ENCODE peak calls at places on chromosome 14, in nine cellular contexts. K is mucosa of descending colon; I is EL; F is CD14-positive monocyte; C is Kasumi-1; R is CD4-positive, alpha-beta T cell; N is HT-29; V is SK-MEL-5; U is NCI-H1694. J is an unnamed sample.

GRCh38 chr14:20711275-20712069 is 22.9 kb downstream of the ANG start:
- DNase-seq in R (no peak), F (no peak), K (no peak), C (no peak), V (no peak), N (no peak), U (no peak), I (no peak), J (no peak)

GRCh38 chr14:92607702-92608429 is 94.3 kb downstream of the RIN3 start:
- DNase-seq in C (no peak), V (no peak), N (no peak), R (no peak), I (peak), F (no peak), K (peak), U (no peak), J (peak)

GRCh38 chr14:58469309-58469708 is 41.8 kb downstream of the KIAA0586 start:
- DNase-seq in C (no peak), N (no peak), U (no peak), K (no peak), V (no peak), F (no peak), I (no peak), R (no peak), J (no peak)

GRCh38 chr14:79502751-79503148 is 708.6 kb downstream of the DIO2 start:
- DNase-seq in C (no peak), I (no peak), V (no peak), F (no peak), K (no peak), U (no peak), N (no peak), R (no peak), J (no peak)

GRCh38 chr14:84927096-84927910 is 602.6 kb upstream of the FLRT2 start:
- DNase-seq in R (no peak), I (no peak), U (peak), C (no peak), K (no peak), V (no peak), N (no peak), F (no peak), J (no peak)

GRCh38 chr14:52055215-52055614 is 13.6 kb downstream of the NID2 start:
- DNase-seq in F (no peak), I (peak), V (no peak), N (no peak), R (no peak), C (no peak), K (no peak), U (no peak), J (no peak)

GRCh38 chr14:55074662-55075061 is 23.2 kb downstream of the MAPK1IP1L start:
- DNase-seq in C (no peak), R (no peak), V (no peak), F (no peak), U (no peak), K (no peak), N (no peak), I (peak), J (no peak)

GRCh38 chr14:20560961-20561360 is at the start of gene RNASE9:
- DNase-seq in K (no peak), F (no peak), V (peak), C (no peak), U (no peak), R (no peak), N (no peak), I (no peak), J (no peak)

GRCh38 chr14:103172921-103173320 is 49.7 kb downstream of the TNFAIP2 start:
- DNase-seq in I (no peak), V (no peak), F (no peak), R (no peak), K (no peak), C (no peak), U (no peak), N (peak), J (no peak)

GRCh38 chr14:105343194-105343593 is 28.6 kb downstream of the PACS2 start:
- DNase-seq in K (no peak), C (no peak), U (peak), F (no peak), V (no peak), I (no peak), R (no peak), N (no peak), J (no peak)

GRCh38 chr14:95520346-95520745 is 3.9 kb upstream of the SYNE3 start:
- DNase-seq in R (no peak), V (no peak), N (no peak), F (peak), U (no peak), I (no peak), K (peak), C (peak), J (no peak)

GRCh38 chr14:89137514-89138163 is 279.4 kb downstream of the FOXN3 start:
- DNase-seq in N (peak), K (peak), F (peak), R (no peak), I (peak), V (no peak), C (no peak), U (no peak), J (peak)

GRCh38 chr14:67432088-67432564 is 20.2 kb upstream of the PLEK2 start:
- DNase-seq in V (no peak), I (no peak), N (no peak), R (no peak), F (no peak), K (no peak), U (no peak), C (no peak), J (no peak)

GRCh38 chr14:71331393-71331792 is 424.1 kb downstream of the PCNX1 start:
- DNase-seq in N (no peak), F (no peak), U (no peak), K (no peak), V (no peak), I (no peak), R (no peak), C (no peak), J (no peak)

GRCh38 chr14:67951529-67952120 is 132.0 kb downstream of the RAD51B start:
- DNase-seq in K (no peak), U (no peak), R (no peak), I (peak), V (no peak), F (no peak), C (no peak), N (no peak), J (no peak)

J was measured in NCI-H226.